ENCODE peak calls at places on chromosome X, in ten cellular contexts. D, B, W, G, C, Z, H, M, S and U are unnamed samples.
A peak's percentile ranks its signal among the peaks of the same experiment; 100 is the strongest.

GRCh38 chrX:45353462-45353861 is 152.8 kb upstream of the DIPK2B start:
- DNase-seq in D (no peak), B (no peak), W (no peak), G (no peak), C (no peak), Z (no peak), H (no peak), M (no peak), S (no peak), U (no peak)

GRCh38 chrX:24498181-24498580 is 33.1 kb downstream of the PDK3 start:
- DNase-seq in D (no peak), B (no peak), W (no peak), G (peak; percentile 38), C (no peak), Z (peak; percentile 43), H (no peak), M (no peak), S (no peak), U (peak; percentile 37)

GRCh38 chrX:119189586-119189985 is 46.5 kb upstream of the PGRMC1 start:
- DNase-seq in D (no peak), B (no peak), W (no peak), G (no peak), C (peak; percentile 2), Z (no peak), H (no peak), M (no peak), S (no peak), U (peak; percentile 67)

GRCh38 chrX:136250191-136251041 is 784 bp downstream of the MAP7D3 start:
- DNase-seq in D (no peak), B (peak; percentile 16), W (no peak), G (peak; percentile 66), C (no peak), Z (peak; percentile 41), H (no peak), M (no peak), S (no peak), U (no peak)

GRCh38 chrX:153708415-153708814 is 15.8 kb downstream of the BCAP31 start:
- DNase-seq in D (peak; percentile 76), B (peak; percentile 25), W (no peak), G (peak; percentile 65), C (peak; percentile 68), Z (peak; percentile 68), H (no peak), M (peak; percentile 22), S (no peak), U (peak; percentile 59)

GRCh38 chrX:101210630-101211029 is 9.0 kb upstream of the DRP2 start:
- DNase-seq in D (no peak), B (no peak), W (no peak), G (no peak), C (no peak), Z (no peak), H (no peak), M (no peak), S (no peak), U (no peak)

GRCh38 chrX:137166591-137166990 is 132.8 kb upstream of the GPR101 start:
- DNase-seq in D (no peak), B (no peak), W (no peak), G (peak; percentile 17), C (no peak), Z (peak; percentile 16), H (no peak), M (no peak), S (no peak), U (no peak)

GRCh38 chrX:55908685-55909212 is 191.2 kb downstream of the RRAGB start:
- DNase-seq in D (no peak), B (peak; percentile 22), W (no peak), G (peak; percentile 14), C (peak; percentile 27), Z (peak; percentile 8), H (no peak), M (no peak), S (no peak), U (peak; percentile 43)

GRCh38 chrX:39592776-39593175 is 505.0 kb downstream of the BCOR start:
- DNase-seq in D (no peak), B (no peak), W (no peak), G (no peak), C (peak; percentile 22), Z (no peak), H (no peak), M (no peak), S (no peak), U (no peak)

GRCh38 chrX:65697915-65698796 is 30.7 kb downstream of the MSN start:
- DNase-seq in D (no peak), B (peak; percentile 42), W (no peak), G (peak; percentile 85), C (peak; percentile 48), Z (no peak), H (no peak), M (no peak), S (no peak), U (no peak)

GRCh38 chrX:118420462-118420861 is 74.6 kb downstream of the WDR44 start:
- DNase-seq in D (no peak), B (no peak), W (no peak), G (no peak), C (peak; percentile 34), Z (no peak), H (no peak), M (no peak), S (peak; percentile 3), U (peak; percentile 6)

GRCh38 chrX:11558972-11559371 is 106.7 kb downstream of the ARHGAP6 start:
- DNase-seq in D (no peak), B (peak; percentile 39), W (no peak), G (peak; percentile 54), C (no peak), Z (peak; percentile 62), H (peak; percentile 2), M (no peak), S (no peak), U (no peak)

GRCh38 chrX:65677954-65678469 is 10.6 kb downstream of the MSN start:
- DNase-seq in D (no peak), B (no peak), W (no peak), G (no peak), C (no peak), Z (no peak), H (no peak), M (no peak), S (peak; percentile 80), U (no peak)

GRCh38 chrX:63128509-63128908 is 222.6 kb downstream of the SPIN4 start:
- DNase-seq in D (no peak), B (no peak), W (no peak), G (peak; percentile 16), C (peak; percentile 17), Z (no peak), H (no peak), M (no peak), S (no peak), U (peak; percentile 5)

GRCh38 chrX:71215335-71215912 is 7.6 kb upstream of the GJB1 start:
- DNase-seq in D (no peak), B (no peak), W (no peak), G (no peak), C (no peak), Z (no peak), H (no peak), M (no peak), S (no peak), U (no peak)

GRCh38 chrX:13652256-13653021 is 502 bp upstream of the TCEANC start:
- DNase-seq in D (no peak), B (no peak), W (no peak), G (no peak), C (peak; percentile 88), Z (no peak), H (no peak), M (no peak), S (peak; percentile 75), U (no peak)

GRCh38 chrX:154822029-154822428 is 12.4 kb downstream of the SMIM9 start:
- DNase-seq in D (no peak), B (no peak), W (no peak), G (no peak), C (no peak), Z (no peak), H (no peak), M (no peak), S (no peak), U (no peak)

GRCh38 chrX:153703036-153703370 is 15.3 kb downstream of the SLC6A8 start:
- DNase-seq in D (no peak), B (no peak), W (peak; percentile 65), G (no peak), C (no peak), Z (no peak), H (no peak), M (no peak), S (no peak), U (peak; percentile 32)

GRCh38 chrX:1599791-1600405 is 8.5 kb downstream of the AKAP17A start:
- DNase-seq in D (no peak), B (no peak), W (no peak), G (no peak), C (no peak), Z (no peak), H (no peak), M (no peak), S (no peak), U (no peak)